ENCODE peak calls at places on chromosomes 11 and 22, in six cellular contexts. U is coronary artery, V is endodermal cell, Y is brain microvascular endothelial cell, S is DND-41, Z is cardiac muscle cell. I is an unnamed sample.

GRCh38 chr11:120043323-120043945 is 94.5 kb downstream of the TRIM29 start:
- DNase-seq in Z (no peak), S (no peak), U (peak), V (peak), Y (no peak), I (no peak)

GRCh38 chr11:12581923-12582322 is 92.3 kb upstream of the TEAD1 start:
- DNase-seq in V (peak), Z (peak), U (no peak), Y (peak), S (no peak), I (peak)

GRCh38 chr11:74710291-74710938 is 20.8 kb downstream of the CHRDL2 start:
- DNase-seq in Z (peak), U (no peak), V (peak), S (no peak), Y (peak), I (no peak)

GRCh38 chr11:16759857-16760256 is 21.4 kb downstream of the C11orf58 start:
- DNase-seq in Z (no peak), Y (no peak), V (no peak), U (no peak), S (no peak), I (no peak)

GRCh38 chr22:38950527-38951111 is 6.8 kb upstream of the APOBEC3A start:
- DNase-seq in U (no peak), V (no peak), S (no peak), Z (no peak), Y (no peak), I (no peak)

GRCh38 chr11:113134605-113135004 is 173.4 kb downstream of the NCAM1 start:
- DNase-seq in Z (no peak), S (no peak), V (no peak), Y (no peak), U (no peak), I (peak)

GRCh38 chr11:102546923-102547471 is 16.4 kb upstream of the MMP7 start:
- DNase-seq in V (no peak), Z (no peak), Y (no peak), U (no peak), S (no peak), I (no peak)

GRCh38 chr11:70661763-70662501 is 263.6 kb downstream of the CTTN start:
- DNase-seq in S (no peak), U (no peak), V (peak), Z (peak), Y (no peak), I (no peak)

GRCh38 chr22:20531404-20532181 is 24.2 kb downstream of the MED15 start:
- DNase-seq in Z (peak), U (peak), S (no peak), V (peak), Y (peak), I (peak)

GRCh38 chr11:129779342-129779741 is 36.3 kb upstream of the TMEM45B start:
- DNase-seq in U (no peak), S (no peak), V (no peak), Z (no peak), Y (no peak), I (no peak)

GRCh38 chr22:20471126-20471833 is 24.3 kb downstream of the KLHL22 start:
- DNase-seq in S (no peak), Y (no peak), V (no peak), U (no peak), Z (no peak), I (no peak)

GRCh38 chr11:44321059-44321458 is 11.1 kb upstream of the ALX4 start:
- DNase-seq in Y (no peak), V (no peak), Z (no peak), U (no peak), S (no peak), I (no peak)

GRCh38 chr22:29555065-29555644 is 1.6 kb upstream of the THOC5 start:
- DNase-seq in Z (no peak), Y (no peak), V (no peak), S (no peak), U (no peak), I (no peak)

GRCh38 chr22:29212738-29213137 is 7.0 kb downstream of the EMID1 start:
- DNase-seq in S (no peak), U (no peak), Z (no peak), V (no peak), Y (no peak), I (no peak)

GRCh38 chr11:64039012-64039665 is 3.4 kb downstream of the FLRT1 start:
- DNase-seq in U (no peak), S (no peak), V (no peak), Z (no peak), Y (no peak), I (no peak)

GRCh38 chr11:128351168-128351567 is 236.2 kb downstream of the ETS1 start:
- DNase-seq in U (no peak), Y (no peak), Z (no peak), S (no peak), V (no peak), I (no peak)

GRCh38 chr11:94553938-94554337 is 10.2 kb downstream of the FUT4 start:
- DNase-seq in U (no peak), Y (peak), V (no peak), Z (no peak), S (no peak), I (no peak)

GRCh38 chr11:64372021-64372420 is 13.1 kb downstream of the RPS6KA4 start:
- DNase-seq in U (no peak), Y (no peak), Z (no peak), S (no peak), V (no peak), I (no peak)

GRCh38 chr11:59012942-59013256 is 73.2 kb upstream of the GLYATL1B start:
- DNase-seq in Y (no peak), S (no peak), Z (no peak), U (no peak), V (no peak), I (no peak)

GRCh38 chr22:45205624-45205925 is 35.1 kb downstream of the KIAA0930 start:
- DNase-seq in V (no peak), U (no peak), Y (no peak), S (no peak), Z (no peak), I (no peak)

GRCh38 chr11:82003671-82004148 is 730.0 kb downstream of the FAM181B start:
- DNase-seq in Y (peak), S (no peak), U (no peak), Z (no peak), V (no peak), I (peak)

GRCh38 chr11:87724358-87724757 is 450.9 kb downstream of the RAB38 start:
- DNase-seq in U (no peak), Z (no peak), S (no peak), V (no peak), Y (no peak), I (no peak)

GRCh38 chr22:30667092-30667485 is 586 bp downstream of the DUSP18 start:
- DNase-seq in S (no peak), U (no peak), V (no peak), Y (no peak), Z (peak), I (peak)

GRCh38 chr11:97756571-97757335 is 1264.0 kb upstream of the CNTN5 start:
- DNase-seq in Y (no peak), V (no peak), U (no peak), S (no peak), Z (no peak), I (peak)

GRCh38 chr11:35825386-35825785 is 118.5 kb upstream of the LDLRAD3 start:
- DNase-seq in Z (peak), U (no peak), V (no peak), Y (no peak), S (no peak), I (no peak)

GRCh38 chr11:72230764-72231365 is 6.3 kb downstream of the INPPL1 start:
- DNase-seq in U (no peak), Y (no peak), V (peak), Z (no peak), S (no peak), I (no peak)

GRCh38 chr22:30742291-30743256 is 47.9 kb downstream of the OSBP2 start:
- DNase-seq in U (no peak), V (no peak), Z (no peak), S (no peak), Y (no peak), I (peak)

GRCh38 chr11:103618532-103618931 is 417.9 kb upstream of the DDI1 start:
- DNase-seq in U (no peak), Z (no peak), V (no peak), Y (peak), S (no peak), I (no peak)
- H3K27ac ChIP-seq in U (no peak), Z (no peak), V (no peak), Y (no peak), S (no peak), I (no peak)

GRCh38 chr11:73324665-73325035 is 16.6 kb downstream of the ARHGEF17 start:
- DNase-seq in S (no peak), Y (no peak), V (no peak), U (no peak), Z (no peak), I (no peak)
- H3K27ac ChIP-seq in S (no peak), Y (peak), V (no peak), U (peak), Z (peak), I (no peak)

DNA sequence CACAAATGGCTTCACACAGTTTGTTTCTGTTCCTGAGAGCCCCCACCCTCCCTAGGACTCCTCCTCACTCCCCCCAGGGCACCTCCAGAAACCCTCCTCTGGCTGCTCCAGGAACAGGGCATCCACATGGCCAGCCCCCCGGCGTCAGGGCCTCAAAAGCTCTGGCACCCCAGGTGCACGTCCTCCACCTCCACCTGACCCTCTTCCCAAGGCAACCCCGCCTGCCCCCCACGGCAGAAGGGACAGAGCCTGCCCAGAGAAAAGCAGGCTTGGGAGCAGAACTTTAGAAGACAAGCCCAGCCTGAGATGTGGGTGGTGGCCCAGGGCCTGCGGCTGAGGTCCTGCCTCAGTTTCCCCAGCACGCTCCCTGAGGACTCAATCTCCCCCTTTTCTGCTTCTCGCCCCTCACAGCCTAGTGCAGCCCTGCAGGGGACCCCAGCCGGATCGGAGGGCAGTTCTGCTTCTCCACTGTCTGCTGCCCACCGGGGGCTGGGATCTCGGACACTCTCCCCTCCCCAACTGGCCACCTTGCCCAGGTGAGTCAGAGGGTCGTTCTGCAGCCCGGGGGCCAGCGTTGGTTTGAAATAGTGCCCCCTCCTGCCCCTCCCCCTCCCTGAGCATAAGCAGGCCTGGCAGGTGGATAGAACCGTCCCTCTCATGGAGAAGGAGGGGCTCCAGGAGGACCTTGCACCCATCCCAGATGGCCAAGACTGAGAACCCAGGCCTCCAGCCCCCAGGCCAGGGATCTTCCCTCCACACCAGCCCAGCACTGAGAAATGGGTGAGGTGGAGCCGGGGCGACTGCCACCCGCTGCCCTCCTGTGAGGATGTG is 2.4 kb upstream of the TRABD start:
- DNase-seq in Y (no peak), Z (no peak), V (no peak), U (no peak), S (no peak), I (no peak)
- H3K27ac ChIP-seq in Y (no peak), Z (no peak), V (no peak), U (no peak), S (no peak), I (no peak)

GRCh38 chr22:49666146-49666809 is 161.4 kb downstream of the BRD1 start:
- DNase-seq in Z (no peak), Y (no peak), S (no peak), V (peak), U (peak), I (no peak)
- H3K27ac ChIP-seq in Z (no peak), Y (no peak), S (no peak), V (no peak), U (no peak), I (no peak)

DNA sequence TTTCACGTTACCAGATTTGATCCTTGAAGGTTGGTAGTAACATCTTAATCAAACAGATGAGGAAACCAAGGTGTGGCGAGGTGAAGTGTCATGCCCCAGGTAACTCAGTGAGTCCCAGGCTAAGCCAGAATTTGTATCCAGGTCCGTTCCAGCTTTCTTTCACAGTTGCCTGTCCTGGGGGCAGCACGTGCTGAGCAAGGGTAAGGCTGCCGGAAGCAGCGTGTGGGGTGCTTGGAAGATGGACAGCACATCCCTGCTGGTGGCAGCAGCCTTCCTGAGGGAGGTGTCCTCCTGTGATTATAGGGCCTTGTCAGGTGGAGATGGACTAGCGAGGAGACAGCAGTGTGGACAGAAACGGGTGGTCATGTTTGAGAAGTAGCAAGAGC is 50.9 kb downstream of the TRIOBP start:
- DNase-seq in S (no peak), V (no peak), Z (no peak), U (no peak), Y (no peak), I (no peak)
- H3K27ac ChIP-seq in S (peak), V (no peak), Z (peak), U (peak), Y (no peak), I (peak)

DNA sequence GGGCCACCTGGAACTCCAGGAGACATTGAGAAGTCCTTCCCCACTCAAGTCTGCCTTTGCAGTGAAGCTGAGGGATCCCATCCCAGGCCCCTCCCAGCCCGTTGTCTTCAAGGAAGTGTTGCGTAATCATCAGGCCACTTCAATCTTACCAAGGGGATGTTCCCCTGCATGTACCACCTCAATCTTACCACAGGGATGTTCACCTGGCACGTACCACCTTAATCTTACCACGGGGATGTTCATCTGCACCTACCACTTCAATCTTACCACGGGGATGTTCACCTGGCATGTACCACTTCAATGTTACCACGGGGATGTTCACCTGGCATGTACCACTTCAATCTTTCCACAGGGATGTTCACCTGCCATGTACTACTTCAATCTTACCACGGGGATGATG is 108.0 kb upstream of the SYN3 start:
- DNase-seq in Y (no peak), Z (no peak), U (no peak), S (no peak), V (peak), I (no peak)
- H3K27ac ChIP-seq in Y (no peak), Z (no peak), U (no peak), S (no peak), V (no peak), I (no peak)

GRCh38 chr22:25050566-25050965 is 98.0 kb downstream of the KIAA1671 start:
- DNase-seq in U (no peak), V (no peak), Z (no peak), S (no peak), Y (no peak), I (no peak)
- H3K27ac ChIP-seq in U (no peak), V (no peak), Z (no peak), S (no peak), Y (no peak), I (no peak)

DNA sequence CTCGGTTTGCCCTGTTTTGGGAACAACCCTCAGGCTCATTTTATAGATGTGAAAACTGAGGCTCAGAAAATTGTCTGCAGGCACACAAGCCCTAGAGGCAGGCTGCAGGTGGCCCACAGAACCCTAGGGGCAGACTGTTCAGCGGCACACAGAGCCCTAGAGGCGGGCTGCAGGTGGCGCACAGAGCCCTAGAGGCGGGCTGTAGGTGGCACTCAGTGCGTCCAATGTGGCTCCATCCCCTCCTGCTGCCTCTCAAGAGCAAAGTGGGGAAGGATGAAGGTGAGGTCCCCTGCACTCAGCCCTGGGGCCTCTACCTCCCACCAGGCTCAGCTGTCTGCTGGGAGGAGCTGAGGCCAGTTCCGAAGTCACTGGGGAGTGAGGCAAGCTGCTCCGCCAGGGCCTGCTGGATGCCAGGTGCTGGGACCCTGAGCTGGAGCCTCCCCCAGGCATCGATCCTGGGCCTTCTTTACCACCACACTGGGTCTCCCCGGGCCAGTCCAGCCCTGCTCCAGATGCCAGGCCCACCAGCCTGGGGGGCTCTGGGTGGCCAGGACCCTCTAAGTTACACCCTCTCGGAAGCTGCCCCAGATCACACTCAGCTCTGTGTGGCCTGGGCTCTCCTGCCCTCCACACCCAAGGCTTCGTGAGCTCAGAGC is 2.3 kb downstream of the ACY3 start:
- DNase-seq in V (peak), Y (no peak), S (peak), U (no peak), Z (peak), I (no peak)
- H3K27ac ChIP-seq in V (no peak), Y (no peak), S (peak), U (no peak), Z (no peak), I (no peak)

DNA sequence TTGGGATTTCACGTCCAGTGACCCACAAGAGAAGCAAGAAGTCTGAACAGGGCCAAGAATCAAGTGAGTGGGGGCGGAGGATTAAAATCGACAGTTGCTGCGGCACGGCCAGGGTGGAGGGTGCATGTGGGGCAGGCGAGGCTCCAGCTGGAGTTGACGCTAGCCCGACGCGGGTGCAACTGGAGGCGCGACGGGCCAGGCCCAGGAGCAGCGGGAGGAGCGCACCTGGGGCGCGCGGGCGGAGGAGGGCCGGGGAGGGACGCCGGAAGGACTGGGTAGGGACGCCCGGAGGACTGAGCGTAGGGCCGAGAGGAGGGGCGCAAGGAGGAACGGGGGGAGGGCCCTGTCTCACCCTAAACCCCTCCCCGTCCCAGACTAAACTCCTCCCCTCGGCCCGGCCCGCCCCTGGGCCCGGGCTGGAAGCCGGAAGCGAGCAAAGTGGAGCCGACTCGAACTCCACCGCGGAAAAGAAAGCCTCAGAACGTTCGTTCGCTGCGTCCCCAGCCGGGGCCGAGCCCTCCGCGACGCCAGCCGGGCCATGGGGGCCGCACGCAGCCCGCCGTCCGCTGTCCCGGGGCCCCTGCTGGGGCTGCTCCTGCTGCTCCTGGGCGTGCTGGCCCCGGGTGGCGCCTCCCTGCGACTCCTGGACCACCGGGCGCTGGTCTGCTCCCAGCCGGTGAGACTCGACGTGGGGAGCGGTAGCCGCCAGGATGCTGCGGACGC is at the start of gene IL17RA:
- DNase-seq in Y (peak), V (peak), Z (peak), U (peak), S (peak), I (peak)
- H3K27ac ChIP-seq in Y (peak), V (no peak), Z (no peak), U (peak), S (peak), I (peak)

DNA sequence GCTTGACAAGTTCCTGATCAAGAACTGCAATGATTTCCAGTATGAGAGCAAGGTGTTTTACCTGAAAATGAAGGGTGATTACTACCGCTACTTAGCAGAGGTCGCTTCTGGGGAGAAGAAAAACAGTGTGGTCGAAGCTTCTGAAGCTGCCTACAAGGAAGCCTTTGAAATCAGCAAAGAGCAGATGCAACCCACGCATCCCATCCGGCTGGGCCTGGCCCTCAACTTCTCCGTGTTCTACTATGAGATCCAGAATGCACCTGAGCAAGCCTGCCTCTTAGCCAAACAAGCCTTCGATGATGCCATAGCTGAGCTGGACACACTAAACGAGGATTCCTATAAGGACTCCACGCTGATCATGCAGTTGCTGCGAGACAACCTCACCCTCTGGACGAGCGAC is 12.0 kb downstream of the YWHAH start:
- DNase-seq in Z (no peak), U (no peak), S (no peak), Y (no peak), V (no peak), I (no peak)
- H3K27ac ChIP-seq in Z (no peak), U (no peak), S (no peak), Y (no peak), V (no peak), I (no peak)